ENCODE peak calls at places on chromosome X, in six cellular contexts. K, B, D, V, G and C are unnamed samples.

GRCh38 chrX:82320554-82320953 is 1118.7 kb downstream of the SH3BGRL start:
- DNase-seq in D (no peak), G (no peak), V (no peak), B (no peak), K (no peak), C (no peak)

GRCh38 chrX:51954592-51954991 is 61.2 kb downstream of the MAGED1 start:
- DNase-seq in D (no peak), B (no peak), K (no peak), V (no peak), G (no peak), C (no peak)

GRCh38 chrX:42837747-42838146 is 59.8 kb upstream of the PPP1R2C start:
- DNase-seq in K (no peak), B (no peak), D (no peak), V (no peak), G (peak), C (no peak)

GRCh38 chrX:94524867-94525266 is 850.9 kb downstream of the FAM133A start:
- DNase-seq in G (no peak), D (peak), V (no peak), B (no peak), K (no peak), C (no peak)

GRCh38 chrX:82775426-82775825 is 732.7 kb upstream of the POU3F4 start:
- DNase-seq in G (no peak), V (no peak), B (no peak), K (no peak), D (no peak), C (no peak)

GRCh38 chrX:40100537-40101429 is 3.0 kb upstream of the BCOR start:
- DNase-seq in K (no peak), B (no peak), D (no peak), G (no peak), V (peak), C (no peak)

GRCh38 chrX:110588164-110588563 is 207.5 kb downstream of the CHRDL1 start:
- DNase-seq in B (no peak), G (no peak), K (no peak), V (no peak), D (no peak), C (no peak)

GRCh38 chrX:103236296-103236695 is 18.7 kb downstream of the TCEAL8 start:
- DNase-seq in D (no peak), V (no peak), B (no peak), G (no peak), K (no peak), C (no peak)

GRCh38 chrX:10166731-10167149 is 10.0 kb downstream of the CLCN4 start:
- DNase-seq in V (no peak), B (no peak), G (peak), K (no peak), D (peak), C (peak)

GRCh38 chrX:135396109-135396508 is 25.6 kb upstream of the SMIM10L2A start:
- DNase-seq in B (no peak), G (no peak), D (peak), V (no peak), K (no peak), C (no peak)

GRCh38 chrX:86383681-86384540 is 235.7 kb downstream of the DACH2 start:
- DNase-seq in G (no peak), V (no peak), D (no peak), B (no peak), K (no peak), C (no peak)

GRCh38 chrX:30181353-30181752 is 34.0 kb upstream of the MAGEB2 start:
- DNase-seq in V (no peak), D (no peak), K (no peak), G (no peak), B (no peak), C (no peak)

GRCh38 chrX:41082783-41083182 is 2.5 kb upstream of the USP9X start:
- DNase-seq in D (no peak), B (no peak), V (no peak), K (no peak), G (no peak), C (no peak)

GRCh38 chrX:68504237-68504636 is 5.4 kb downstream of the YIPF6 start:
- DNase-seq in K (no peak), G (no peak), V (no peak), B (no peak), D (peak), C (no peak)

GRCh38 chrX:137430984-137431475 is 134.9 kb upstream of the ZIC3 start:
- DNase-seq in D (no peak), B (no peak), V (no peak), K (no peak), G (no peak), C (no peak)

GRCh38 chrX:43585922-43586321 is 70.2 kb upstream of the MAOA start:
- DNase-seq in G (no peak), V (no peak), B (no peak), D (no peak), K (no peak), C (no peak)